ENCODE peak calls at places on chromosomes 3 and 15, in eight cellular contexts. F, T, Q, V, C, B, O and H are unnamed samples. For H3K27me3, the result is how much of the 10 kb centered on the place peaks cover.

GRCh38 chr3:117622130-117622841 is 912.7 kb downstream of the TUSC7 start:
- DNase-seq in B (no peak), T (peak), V (no peak), O (no peak), C (no peak), F (no peak), Q (no peak), H (no peak)

GRCh38 chr15:75213768-75214221 is 12.1 kb downstream of the C15orf39 start:
- DNase-seq in B (no peak), O (no peak), T (no peak), C (no peak), Q (no peak), F (no peak), V (no peak), H (no peak)

GRCh38 chr3:127856801-127857200 is 34.5 kb upstream of the MGLL start:
- DNase-seq in V (no peak), T (no peak), O (no peak), B (no peak), C (no peak), F (no peak), Q (no peak), H (no peak)

GRCh38 chr3:195896361-195897080 is 11.8 kb downstream of the TNK2 start:
- DNase-seq in Q (no peak), O (no peak), B (no peak), C (no peak), T (peak), V (no peak), F (peak), H (no peak)

GRCh38 chr3:85270488-85270887 is 311.7 kb downstream of the CADM2 start:
- DNase-seq in B (no peak), V (no peak), Q (no peak), O (no peak), T (no peak), F (no peak), C (no peak), H (no peak)

GRCh38 chr3:184145120-184145524 is 10.0 kb downstream of the EIF2B5 start:
- DNase-seq in B (no peak), F (no peak), Q (no peak), O (peak), T (peak), V (no peak), C (peak), H (no peak)

GRCh38 chr15:73564255-73564654 is 68.9 kb downstream of the NPTN start:
- DNase-seq in F (no peak), B (no peak), V (no peak), Q (no peak), O (peak), T (no peak), C (peak), H (no peak)

GRCh38 chr15:75347222-75348033 is 589 bp downstream of the NEIL1 start:
- DNase-seq in F (peak), B (peak), Q (peak), C (peak), V (peak), T (peak), O (no peak), H (peak)

GRCh38 chr3:170553788-170554620 is 31.9 kb downstream of the SLC7A14 start:
- DNase-seq in O (peak), C (no peak), V (no peak), F (no peak), Q (no peak), B (no peak), T (no peak), H (no peak)

GRCh38 chr15:82103500-82103899 is 57.7 kb upstream of the MEX3B start:
- DNase-seq in O (no peak), F (no peak), V (no peak), C (no peak), B (no peak), Q (no peak), T (no peak), H (no peak)

GRCh38 chr15:20665653-20666052 is 124.1 kb upstream of the GOLGA6L6 start:
- DNase-seq in T (no peak), C (no peak), Q (no peak), F (no peak), O (peak), V (no peak), B (no peak), H (peak)

GRCh38 chr15:96122077-96123027 is 208.1 kb upstream of the NR2F2 start:
- DNase-seq in F (no peak), T (no peak), Q (no peak), C (no peak), B (no peak), V (no peak), O (peak), H (no peak)

GRCh38 chr3:14810070-14810732 is 8.6 kb upstream of the FGD5 start:
- DNase-seq in T (peak), Q (no peak), O (no peak), F (peak), C (no peak), B (no peak), V (no peak), H (peak)

GRCh38 chr3:30293621-30294240 is 312.7 kb upstream of the TGFBR2 start:
- DNase-seq in B (no peak), O (no peak), F (no peak), C (no peak), V (no peak), Q (no peak), T (no peak), H (no peak)

GRCh38 chr3:8320711-8321458 is 180.7 kb upstream of the LMCD1 start:
- DNase-seq in Q (no peak), C (no peak), T (peak), B (no peak), O (no peak), V (no peak), F (no peak), H (no peak)

GRCh38 chr3:47617061-47618010 is 38.7 kb upstream of the CSPG5 start:
- DNase-seq in F (no peak), C (peak), O (no peak), Q (no peak), B (no peak), V (no peak), T (no peak), H (no peak)

GRCh38 chr15:98276018-98276417 is 315.5 kb downstream of the ARRDC4 start:
- DNase-seq in C (no peak), O (no peak), B (no peak), T (no peak), F (no peak), Q (no peak), V (no peak), H (no peak)

GRCh38 chr3:44495636-44496415 is 18.4 kb upstream of the ZNF445 start:
- DNase-seq in F (no peak), O (no peak), T (no peak), Q (no peak), B (no peak), C (no peak), V (no peak), H (no peak)

GRCh38 chr15:98735895-98736617 is 87.7 kb downstream of the IGF1R start:
- DNase-seq in F (no peak), V (no peak), B (no peak), O (no peak), Q (no peak), C (no peak), T (no peak), H (no peak)

GRCh38 chr3:129026728-129027543 is 25.8 kb downstream of the EFCC1 start:
- DNase-seq in B (peak), O (peak), C (peak), T (peak), V (peak), F (peak), Q (peak), H (peak)

GRCh38 chr3:12479919-12480425 is 4.3 kb upstream of the TSEN2 start:
- DNase-seq in B (no peak), F (peak), V (no peak), O (no peak), Q (no peak), C (no peak), T (peak), H (no peak)

GRCh38 chr15:70111203-70112017 is 13.7 kb upstream of the TLE3 start:
- DNase-seq in F (peak), Q (no peak), T (peak), C (peak), O (peak), B (no peak), V (peak), H (peak)

GRCh38 chr3:65961128-65961527 is 77.6 kb downstream of the MAGI1 start:
- DNase-seq in O (no peak), T (no peak), B (no peak), C (no peak), Q (no peak), F (no peak), V (no peak), H (no peak)

GRCh38 chr3:101119535-101119934 is 126.3 kb upstream of the ABI3BP start:
- DNase-seq in T (no peak), V (no peak), B (no peak), Q (no peak), F (no peak), C (no peak), O (no peak), H (no peak)

GRCh38 chr3:172100482-172100881 is 61.1 kb downstream of the FNDC3B start:
- DNase-seq in T (no peak), B (no peak), F (no peak), Q (no peak), V (no peak), O (no peak), C (no peak), H (no peak)

GRCh38 chr3:159824341-159824740 is 164.3 kb upstream of the IL12A start:
- DNase-seq in Q (no peak), C (peak), B (no peak), O (peak), T (no peak), F (peak), V (no peak), H (no peak)

GRCh38 chr15:75751116-75751875 is 38.6 kb upstream of the CSPG4 start:
- DNase-seq in B (no peak), T (no peak), V (no peak), O (no peak), F (no peak), Q (no peak), C (no peak), H (peak)

GRCh38 chr3:150117076-150117475 is 146.4 kb upstream of the PFN2 start:
- DNase-seq in V (no peak), F (no peak), C (no peak), Q (no peak), O (no peak), T (no peak), B (no peak), H (no peak)

GRCh38 chr15:62450061-62450460 is 285.0 kb upstream of the C2CD4B start:
- DNase-seq in T (no peak), F (no peak), Q (no peak), B (no peak), C (no peak), O (no peak), V (no peak), H (no peak)

GRCh38 chr3:42118762-42119361 is 27.7 kb downstream of the TRAK1 start:
- DNase-seq in Q (no peak), B (no peak), T (peak), V (peak), C (peak), F (peak), O (peak), H (no peak)

GRCh38 chr3:170941551-170941950 is 33.1 kb upstream of the EIF5A2 start:
- DNase-seq in B (no peak), T (no peak), V (no peak), F (no peak), O (peak), C (no peak), Q (no peak), H (no peak)

GRCh38 chr3:122927726-122928125 is 99.8 kb downstream of the SEMA5B start:
- DNase-seq in V (no peak), C (no peak), T (no peak), B (no peak), Q (no peak), F (no peak), O (no peak), H (no peak)

GRCh38 chr3:195140816-195141793 is 129.9 kb downstream of the XXYLT1 start:
- DNase-seq in Q (no peak), V (no peak), O (no peak), C (no peak), B (no peak), T (no peak), F (no peak), H (no peak)

GRCh38 chr3:119555929-119556328 is 3.5 kb downstream of the CD80 start:
- DNase-seq in Q (no peak), B (no peak), C (no peak), F (no peak), V (no peak), O (no peak), T (no peak), H (no peak)

GRCh38 chr3:65746848-65747247 is 291.9 kb downstream of the MAGI1 start:
- DNase-seq in F (no peak), C (no peak), T (peak), O (no peak), B (no peak), V (no peak), Q (no peak), H (no peak)

GRCh38 chr3:46133285-46133684 is 74.8 kb downstream of the CCR1 start:
- DNase-seq in O (no peak), Q (no peak), B (no peak), V (no peak), F (no peak), T (no peak), C (no peak), H (no peak)
- H3K4me3 ChIP-seq in O (no peak), Q (no peak), B (no peak), V (no peak), F (no peak), T (no peak), C (no peak), H (no peak)

DNA sequence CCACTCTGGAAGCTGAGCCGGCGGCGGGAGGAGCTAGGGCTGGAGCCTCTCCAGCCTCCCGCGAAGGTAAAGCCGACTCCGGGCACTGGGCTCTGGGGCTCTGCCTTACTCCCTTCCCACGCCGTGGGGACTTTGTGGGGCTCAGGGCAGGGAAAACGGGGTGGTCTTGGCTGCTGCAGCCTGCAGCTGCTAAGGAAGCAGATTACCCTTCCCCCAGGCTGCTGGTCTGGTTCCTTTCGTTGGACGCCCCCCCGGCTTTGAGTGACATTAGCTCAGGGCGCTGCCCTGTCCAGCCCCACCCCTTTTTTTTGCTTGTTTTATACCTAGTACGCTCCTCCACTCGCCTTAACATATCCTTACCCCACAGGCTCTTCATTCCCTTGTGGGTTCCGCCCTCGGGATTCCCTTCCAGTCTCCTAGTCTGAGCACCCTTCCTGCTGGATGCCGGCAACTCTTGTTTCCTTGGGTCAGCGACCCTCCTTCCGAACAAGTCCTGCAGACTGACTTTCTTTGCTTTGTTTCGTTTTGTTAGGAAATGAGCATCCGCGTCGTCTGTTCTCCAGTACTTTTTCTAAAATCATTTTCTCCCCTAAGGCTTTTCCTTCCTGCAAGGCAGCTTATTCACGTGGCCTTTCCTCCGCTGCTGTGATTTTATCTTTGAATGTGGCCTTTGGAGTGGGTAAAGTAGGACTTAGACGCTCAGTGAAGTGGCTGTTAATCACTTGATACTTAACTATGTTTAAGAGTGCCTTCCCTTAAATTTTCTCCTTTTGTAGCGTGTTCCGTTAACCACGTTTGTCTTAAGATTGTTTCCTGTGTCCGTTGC is 606 bp downstream of the DNAJC13 start:
- DNase-seq in T (peak), Q (peak), V (peak), O (peak), F (peak), B (peak), C (peak), H (peak)
- H3K27me3 ChIP-seq in T (under half), Q (under half), V (under half), O (under half), F (under half), B (under half), C (under half), H (under half)

GRCh38 chr15:40838756-40839155 is 5.1 kb upstream of the SPINT1 start:
- DNase-seq in F (no peak), B (no peak), T (no peak), Q (no peak), O (no peak), V (no peak), C (no peak), H (peak)
- H3K4me3 ChIP-seq in F (no peak), B (no peak), T (no peak), Q (no peak), O (no peak), V (no peak), C (no peak), H (no peak)

GRCh38 chr15:34494084-34494399 is 56.4 kb upstream of the GOLGA8A start:
- DNase-seq in B (no peak), Q (no peak), V (no peak), F (no peak), T (no peak), C (no peak), O (no peak), H (no peak)
- H3K27me3 ChIP-seq in B (under half), Q (under half), V (under half), F (under half), T (under half), C (under half), O (under half), H (under half)

GRCh38 chr15:42919794-42920280 is 741 bp downstream of the TTBK2 start:
- DNase-seq in C (peak), O (no peak), T (peak), V (peak), F (no peak), B (no peak), Q (no peak), H (no peak)

GRCh38 chr15:42918047-42918446 is 2.5 kb downstream of the TTBK2 start:
- DNase-seq in V (no peak), Q (no peak), F (no peak), O (no peak), T (no peak), C (no peak), B (no peak), H (no peak)

GRCh38 chr15:42921049-42921731 is 612 bp upstream of the TTBK2 start:
- DNase-seq in O (no peak), F (peak), B (no peak), Q (no peak), V (peak), C (peak), T (no peak), H (peak)

GRCh38 chr15:42919308-42919707 is 1.3 kb downstream of the TTBK2 start:
- DNase-seq in V (no peak), C (no peak), F (no peak), T (no peak), Q (no peak), O (no peak), B (no peak), H (no peak)

DNA sequence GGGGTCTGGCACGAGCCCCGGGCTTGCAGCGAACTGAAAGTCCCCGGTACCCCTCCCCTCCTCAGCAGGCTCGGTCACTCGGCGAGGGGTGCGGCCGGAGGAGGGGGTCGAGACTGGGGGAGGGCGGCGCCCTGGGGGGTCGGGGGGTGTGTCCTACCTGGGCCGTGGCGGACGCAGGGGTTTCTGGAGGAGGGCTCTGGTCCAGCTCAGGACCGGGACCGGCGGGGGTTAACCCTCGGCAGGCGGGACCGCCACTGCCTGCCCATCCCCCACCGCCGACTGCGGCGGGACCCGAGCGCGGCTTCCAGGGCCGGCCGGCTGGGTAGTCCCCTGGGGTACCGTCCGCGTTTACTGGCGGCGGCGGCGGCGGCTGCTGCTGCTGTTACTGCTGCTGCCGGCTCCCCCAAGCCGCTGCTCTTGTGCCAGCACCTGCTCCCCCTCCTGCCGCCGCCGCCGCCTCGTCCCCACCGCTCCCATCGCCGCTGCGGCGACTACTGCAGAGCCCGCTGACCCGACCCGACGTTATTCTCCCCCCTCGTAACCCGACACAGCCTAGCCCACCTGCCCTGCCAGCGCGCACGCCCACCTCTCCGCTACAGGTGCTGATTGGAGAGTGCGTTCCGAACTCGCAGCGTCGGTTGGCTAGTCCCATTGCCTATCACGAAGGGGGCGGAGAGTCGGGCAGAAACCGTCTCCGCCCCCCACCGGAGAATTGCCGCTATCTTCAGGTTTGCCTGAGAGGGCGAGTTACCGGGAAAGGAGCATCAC is at the start of gene TTBK2:
- DNase-seq in B (peak), V (peak), C (peak), T (peak), Q (peak), O (peak), F (peak), H (peak)
- H3K4me3 ChIP-seq in B (peak), V (peak), C (peak), T (peak), Q (peak), O (peak), F (peak), H (peak)

GRCh38 chr15:68330911-68331310 is 53.4 kb downstream of the FEM1B start:
- DNase-seq in F (no peak), T (peak), O (no peak), C (no peak), B (no peak), Q (no peak), V (no peak), H (no peak)

GRCh38 chr15:68325721-68326120 is 48.2 kb downstream of the FEM1B start:
- DNase-seq in V (no peak), F (no peak), Q (no peak), T (no peak), B (no peak), C (no peak), O (no peak), H (peak)

GRCh38 chr15:68330461-68330860 is 52.9 kb downstream of the FEM1B start:
- DNase-seq in V (no peak), T (no peak), C (no peak), O (no peak), F (no peak), B (no peak), Q (no peak), H (no peak)

GRCh38 chr15:68328485-68328884 is 50.9 kb downstream of the FEM1B start:
- DNase-seq in Q (no peak), V (no peak), C (no peak), B (no peak), F (no peak), O (no peak), T (no peak), H (no peak)

DNA sequence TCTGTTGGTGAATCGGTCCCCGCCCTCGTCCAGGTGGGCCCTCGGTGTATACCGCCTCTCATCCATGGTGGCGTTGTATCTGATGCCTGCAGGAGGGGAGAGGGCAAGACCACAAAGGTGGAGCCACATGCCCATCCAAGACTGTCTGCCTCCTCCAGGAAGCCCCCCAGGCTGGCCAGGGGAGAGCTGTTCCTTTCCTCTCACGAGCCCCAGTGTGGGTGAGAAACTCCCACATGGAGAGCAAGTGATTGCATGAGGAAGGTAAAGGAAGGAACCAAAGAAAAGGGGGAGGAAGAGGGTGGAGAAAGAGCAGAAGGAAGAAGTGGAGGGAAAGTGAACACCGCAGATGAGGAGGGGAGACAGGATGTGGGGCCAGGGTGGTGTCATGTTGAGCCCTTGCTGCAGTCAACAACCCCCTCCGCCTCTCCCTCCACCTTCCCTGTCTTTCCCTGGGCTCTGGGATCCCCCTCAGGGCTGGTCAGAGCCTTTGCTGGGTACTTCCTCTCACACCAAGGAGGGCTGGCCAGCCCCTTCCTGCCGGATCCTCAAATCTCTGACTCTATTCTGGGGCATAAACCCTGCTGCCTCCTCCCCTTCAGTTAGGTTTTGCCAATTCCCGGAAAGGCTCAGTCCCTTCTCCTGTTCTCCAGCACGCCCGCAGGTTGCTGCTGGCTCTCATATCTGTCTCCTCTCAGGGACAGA is 49.3 kb downstream of the FEM1B start:
- DNase-seq in Q (no peak), V (no peak), B (no peak), T (no peak), O (no peak), C (no peak), F (no peak), H (no peak)
- H3K27me3 ChIP-seq in Q (under half), V (under half), B (under half), T (under half), O (under half), C (under half), F (under half), H (under half)